ENCODE peak calls at places on chromosomes 4 and X, in five cellular contexts. One of them, this sample, is unnamed.

GRCh38 chr4:722851-723360 is 17.3 kb downstream of the PCGF3 start:
- DNase-seq in fibroblast of mammary gland: no peak
- DNase-seq in epithelial cell of esophagus: no peak
- DNase-seq in heart left ventricle: no peak
- DNase-seq in kidney: no peak
- DNase-seq in this sample: no peak

GRCh38 chr4:157357887-157358286 is 137.4 kb downstream of the GRIA2 start:
- DNase-seq in fibroblast of mammary gland: no peak
- DNase-seq in heart left ventricle: no peak
- DNase-seq in epithelial cell of esophagus: no peak
- DNase-seq in kidney: no peak
- DNase-seq in this sample: no peak

GRCh38 chrX:39577206-39577605 is 520.6 kb downstream of the BCOR start:
- DNase-seq in kidney: no peak
- DNase-seq in fibroblast of mammary gland: no peak
- DNase-seq in epithelial cell of esophagus: no peak
- DNase-seq in heart left ventricle: no peak
- DNase-seq in this sample: no peak

GRCh38 chrX:131577999-131578734 is 34.3 kb downstream of the OR13H1 start:
- DNase-seq in heart left ventricle: no peak
- DNase-seq in epithelial cell of esophagus: no peak
- DNase-seq in kidney: no peak
- DNase-seq in fibroblast of mammary gland: no peak
- DNase-seq in this sample: no peak

GRCh38 chr4:61517144-61517543 is 317.0 kb downstream of the ADGRL3 start:
- DNase-seq in epithelial cell of esophagus: no peak
- DNase-seq in kidney: peak
- DNase-seq in heart left ventricle: no peak
- DNase-seq in fibroblast of mammary gland: no peak
- DNase-seq in this sample: no peak

GRCh38 chr4:49063670-49064069 is 77.6 kb downstream of the CWH43 start:
- DNase-seq in kidney: no peak
- DNase-seq in epithelial cell of esophagus: peak
- DNase-seq in fibroblast of mammary gland: peak
- DNase-seq in heart left ventricle: no peak
- DNase-seq in this sample: no peak

GRCh38 chr4:33268776-33269175 is 2548.6 kb downstream of the PCDH7 start:
- DNase-seq in epithelial cell of esophagus: no peak
- DNase-seq in kidney: no peak
- DNase-seq in fibroblast of mammary gland: no peak
- DNase-seq in heart left ventricle: no peak
- DNase-seq in this sample: no peak

GRCh38 chrX:53483838-53484420 is 49.8 kb upstream of the HSD17B10 start:
- DNase-seq in fibroblast of mammary gland: peak
- DNase-seq in kidney: no peak
- DNase-seq in heart left ventricle: no peak
- DNase-seq in epithelial cell of esophagus: peak
- DNase-seq in this sample: no peak

GRCh38 chrX:39491548-39492297 is 606.0 kb downstream of the BCOR start:
- DNase-seq in fibroblast of mammary gland: no peak
- DNase-seq in heart left ventricle: no peak
- DNase-seq in epithelial cell of esophagus: no peak
- DNase-seq in kidney: no peak
- DNase-seq in this sample: no peak

GRCh38 chr4:26069218-26069617 is 155.2 kb downstream of the SMIM20 start:
- DNase-seq in kidney: no peak
- DNase-seq in fibroblast of mammary gland: peak
- DNase-seq in epithelial cell of esophagus: peak
- DNase-seq in heart left ventricle: no peak
- DNase-seq in this sample: no peak

GRCh38 chr4:93791570-93792195 is 36.9 kb upstream of the ATOH1 start:
- DNase-seq in fibroblast of mammary gland: peak
- DNase-seq in epithelial cell of esophagus: peak
- DNase-seq in kidney: no peak
- DNase-seq in heart left ventricle: peak
- DNase-seq in this sample: peak

GRCh38 chrX:45198706-45199105 is 2.0 kb downstream of the DIPK2B start:
- DNase-seq in epithelial cell of esophagus: no peak
- DNase-seq in kidney: no peak
- DNase-seq in heart left ventricle: no peak
- DNase-seq in fibroblast of mammary gland: no peak
- DNase-seq in this sample: no peak

GRCh38 chr4:13891544-13891939 is 264.0 kb upstream of the BOD1L1 start:
- DNase-seq in epithelial cell of esophagus: no peak
- DNase-seq in fibroblast of mammary gland: peak
- DNase-seq in kidney: no peak
- DNase-seq in heart left ventricle: no peak
- DNase-seq in this sample: no peak

GRCh38 chr4:1492636-1493539 is 86.6 kb upstream of the NKX1-1 start:
- DNase-seq in fibroblast of mammary gland: no peak
- DNase-seq in heart left ventricle: no peak
- DNase-seq in kidney: peak
- DNase-seq in epithelial cell of esophagus: no peak
- DNase-seq in this sample: no peak

GRCh38 chrX:145068450-145068849 is 178.9 kb upstream of the SPANXN1 start:
- DNase-seq in kidney: no peak
- DNase-seq in heart left ventricle: no peak
- DNase-seq in fibroblast of mammary gland: no peak
- DNase-seq in epithelial cell of esophagus: no peak
- DNase-seq in this sample: no peak

GRCh38 chrX:151896734-151897474 is 15.8 kb upstream of the MAGEA4 start:
- DNase-seq in heart left ventricle: no peak
- DNase-seq in epithelial cell of esophagus: peak
- DNase-seq in fibroblast of mammary gland: peak
- DNase-seq in kidney: no peak
- DNase-seq in this sample: peak

GRCh38 chr4:76055005-76055404 is 19.1 kb upstream of the CXCL11 start:
- DNase-seq in epithelial cell of esophagus: peak
- DNase-seq in fibroblast of mammary gland: no peak
- DNase-seq in heart left ventricle: no peak
- DNase-seq in kidney: no peak
- DNase-seq in this sample: no peak

GRCh38 chr4:77994194-77994721 is 62.9 kb upstream of the FRAS1 start:
- DNase-seq in heart left ventricle: peak
- DNase-seq in fibroblast of mammary gland: peak
- DNase-seq in epithelial cell of esophagus: peak
- DNase-seq in kidney: no peak
- DNase-seq in this sample: peak

GRCh38 chr4:60944070-60944469 is 256.1 kb upstream of the ADGRL3 start:
- DNase-seq in heart left ventricle: no peak
- DNase-seq in epithelial cell of esophagus: no peak
- DNase-seq in fibroblast of mammary gland: no peak
- DNase-seq in kidney: no peak
- DNase-seq in this sample: no peak

GRCh38 chrX:40809210-40809609 is 73.9 kb upstream of the MED14 start:
- DNase-seq in heart left ventricle: no peak
- DNase-seq in kidney: no peak
- DNase-seq in epithelial cell of esophagus: peak
- DNase-seq in fibroblast of mammary gland: peak
- DNase-seq in this sample: no peak

GRCh38 chr4:159267940-159268327 is 165.1 kb downstream of the RAPGEF2 start:
- DNase-seq in heart left ventricle: no peak
- DNase-seq in kidney: no peak
- DNase-seq in fibroblast of mammary gland: peak
- DNase-seq in epithelial cell of esophagus: no peak
- DNase-seq in this sample: no peak

GRCh38 chr4:159269143-159269542 is 166.3 kb downstream of the RAPGEF2 start:
- DNase-seq in epithelial cell of esophagus: no peak
- DNase-seq in kidney: peak
- DNase-seq in heart left ventricle: no peak
- DNase-seq in fibroblast of mammary gland: no peak
- DNase-seq in this sample: no peak

GRCh38 chr4:159268607-159269006 is 165.7 kb downstream of the RAPGEF2 start:
- DNase-seq in kidney: no peak
- DNase-seq in fibroblast of mammary gland: peak
- DNase-seq in heart left ventricle: no peak
- DNase-seq in epithelial cell of esophagus: no peak
- DNase-seq in this sample: no peak

GRCh38 chr4:159269956-159270355 is 167.1 kb downstream of the RAPGEF2 start:
- DNase-seq in kidney: no peak
- DNase-seq in heart left ventricle: no peak
- DNase-seq in fibroblast of mammary gland: no peak
- DNase-seq in epithelial cell of esophagus: no peak
- DNase-seq in this sample: no peak

DNA sequence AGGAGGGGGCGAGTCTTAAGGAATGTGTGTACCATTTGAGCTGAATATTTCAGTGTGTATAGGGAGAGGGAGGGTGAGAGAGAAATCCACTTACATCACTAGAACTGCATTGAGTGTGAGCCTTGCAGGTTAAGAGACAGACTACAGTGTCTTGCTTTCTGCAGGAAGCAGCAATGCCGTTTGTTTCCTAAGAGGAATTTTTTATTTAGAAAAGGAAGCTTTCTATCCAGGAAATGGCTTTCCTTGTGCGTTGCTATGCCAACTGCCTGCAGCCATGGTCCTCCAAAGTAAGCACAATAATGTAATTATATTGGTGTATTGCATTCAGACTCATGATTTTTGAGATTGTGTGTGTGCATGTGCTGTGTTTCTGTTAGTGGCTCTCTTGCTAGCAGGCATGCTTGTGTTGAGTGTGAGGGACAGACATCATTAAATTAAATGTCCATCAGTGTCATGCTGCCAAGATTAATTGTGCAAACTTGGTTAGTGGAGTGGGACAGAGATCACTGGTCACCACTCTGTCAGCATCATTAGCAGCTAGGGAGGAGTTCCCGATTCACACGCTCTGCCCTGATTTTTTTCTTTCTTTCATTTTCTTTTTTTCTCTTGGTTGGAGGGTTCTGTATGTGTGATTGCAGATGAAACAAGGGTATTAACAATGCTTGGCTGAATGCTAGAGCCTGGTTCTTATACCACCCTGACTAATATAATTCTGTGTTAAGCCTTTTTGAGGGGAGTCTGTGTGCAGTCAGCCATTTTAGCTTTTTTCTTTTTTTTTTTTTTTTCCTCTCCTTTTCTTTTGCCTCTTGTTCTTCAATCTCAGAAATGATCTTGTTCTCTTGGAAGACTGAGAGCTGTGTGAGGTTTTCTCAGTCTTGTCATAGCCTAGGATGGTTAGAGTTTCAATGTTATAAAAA is 164.4 kb downstream of the RAPGEF2 start:
- DNase-seq in heart left ventricle: no peak
- DNase-seq in kidney: no peak
- DNase-seq in fibroblast of mammary gland: no peak
- DNase-seq in epithelial cell of esophagus: no peak
- DNase-seq in this sample: no peak
- H3K4me3 ChIP-seq in heart left ventricle: peak
- H3K4me3 ChIP-seq in kidney: peak
- H3K4me3 ChIP-seq in fibroblast of mammary gland: peak
- H3K4me3 ChIP-seq in epithelial cell of esophagus: no peak
- H3K4me3 ChIP-seq in this sample: peak

GRCh38 chrX:72568406-72569092 is 4.1 kb downstream of the HDAC8 start:
- DNase-seq in kidney: no peak
- DNase-seq in epithelial cell of esophagus: no peak
- DNase-seq in heart left ventricle: no peak
- DNase-seq in fibroblast of mammary gland: peak
- DNase-seq in this sample: no peak

GRCh38 chrX:72572248-72573157 is at the start of gene HDAC8:
- DNase-seq in heart left ventricle: peak
- DNase-seq in kidney: peak
- DNase-seq in epithelial cell of esophagus: peak
- DNase-seq in fibroblast of mammary gland: peak
- DNase-seq in this sample: peak

GRCh38 chrX:72576161-72576896 is 3.7 kb upstream of the HDAC8 start:
- DNase-seq in epithelial cell of esophagus: peak
- DNase-seq in kidney: no peak
- DNase-seq in fibroblast of mammary gland: peak
- DNase-seq in heart left ventricle: no peak
- DNase-seq in this sample: no peak

GRCh38 chrX:72569786-72570185 is 2.9 kb downstream of the HDAC8 start:
- DNase-seq in kidney: no peak
- DNase-seq in epithelial cell of esophagus: peak
- DNase-seq in fibroblast of mammary gland: peak
- DNase-seq in heart left ventricle: no peak
- DNase-seq in this sample: peak

GRCh38 chrX:72573158-72573511 is 492 bp upstream of the HDAC8 start:
- DNase-seq in heart left ventricle: no peak
- DNase-seq in epithelial cell of esophagus: no peak
- DNase-seq in kidney: no peak
- DNase-seq in fibroblast of mammary gland: no peak
- DNase-seq in this sample: no peak
- TF ChIP-seq CTCF in heart left ventricle: no peak
- TF ChIP-seq CTCF in epithelial cell of esophagus: no peak
- TF ChIP-seq CTCF in kidney: no peak
- TF ChIP-seq CTCF in fibroblast of mammary gland: no peak
- TF ChIP-seq CTCF in this sample: no peak

GRCh38 chrX:125205084-125205917 is 114.4 kb upstream of the TEX13C start:
- DNase-seq in kidney: peak
- DNase-seq in epithelial cell of esophagus: peak
- DNase-seq in fibroblast of mammary gland: peak
- DNase-seq in heart left ventricle: peak
- DNase-seq in this sample: no peak

GRCh38 chrX:125202486-125203378 is 116.9 kb upstream of the TEX13C start:
- DNase-seq in kidney: no peak
- DNase-seq in heart left ventricle: no peak
- DNase-seq in fibroblast of mammary gland: no peak
- DNase-seq in epithelial cell of esophagus: no peak
- DNase-seq in this sample: no peak

GRCh38 chrX:125203737-125204578 is 115.7 kb upstream of the TEX13C start:
- DNase-seq in fibroblast of mammary gland: no peak
- DNase-seq in epithelial cell of esophagus: peak
- DNase-seq in kidney: peak
- DNase-seq in heart left ventricle: peak
- DNase-seq in this sample: peak

GRCh38 chrX:125203379-125203736 is 116.3 kb upstream of the TEX13C start:
- DNase-seq in heart left ventricle: no peak
- DNase-seq in epithelial cell of esophagus: no peak
- DNase-seq in kidney: peak
- DNase-seq in fibroblast of mammary gland: no peak
- DNase-seq in this sample: no peak

GRCh38 chrX:125205918-125206665 is 113.6 kb upstream of the TEX13C start:
- DNase-seq in kidney: no peak
- DNase-seq in epithelial cell of esophagus: no peak
- DNase-seq in heart left ventricle: no peak
- DNase-seq in fibroblast of mammary gland: no peak
- DNase-seq in this sample: no peak
- H3K4me3 ChIP-seq in kidney: peak
- H3K4me3 ChIP-seq in epithelial cell of esophagus: no peak
- H3K4me3 ChIP-seq in heart left ventricle: peak
- H3K4me3 ChIP-seq in fibroblast of mammary gland: no peak
- H3K4me3 ChIP-seq in this sample: peak

GRCh38 chr4:152223600-152223999 is 312.3 kb downstream of the FBXW7 start:
- DNase-seq in heart left ventricle: no peak
- DNase-seq in epithelial cell of esophagus: no peak
- DNase-seq in fibroblast of mammary gland: no peak
- DNase-seq in kidney: no peak
- DNase-seq in this sample: no peak

GRCh38 chr4:152221816-152222516 is 313.9 kb downstream of the FBXW7 start:
- DNase-seq in kidney: no peak
- DNase-seq in heart left ventricle: no peak
- DNase-seq in fibroblast of mammary gland: no peak
- DNase-seq in epithelial cell of esophagus: no peak
- DNase-seq in this sample: no peak

GRCh38 chr4:152224872-152225420 is 310.9 kb downstream of the FBXW7 start:
- DNase-seq in heart left ventricle: no peak
- DNase-seq in epithelial cell of esophagus: no peak
- DNase-seq in fibroblast of mammary gland: no peak
- DNase-seq in kidney: no peak
- DNase-seq in this sample: no peak

GRCh38 chr4:152224223-152224622 is 311.7 kb downstream of the FBXW7 start:
- DNase-seq in fibroblast of mammary gland: no peak
- DNase-seq in epithelial cell of esophagus: no peak
- DNase-seq in heart left ventricle: no peak
- DNase-seq in kidney: no peak
- DNase-seq in this sample: no peak

GRCh38 chr4:152225680-152226079 is 310.2 kb downstream of the FBXW7 start:
- DNase-seq in epithelial cell of esophagus: no peak
- DNase-seq in kidney: no peak
- DNase-seq in heart left ventricle: no peak
- DNase-seq in fibroblast of mammary gland: no peak
- DNase-seq in this sample: no peak
- TF ChIP-seq CTCF in epithelial cell of esophagus: no peak
- TF ChIP-seq CTCF in kidney: no peak
- TF ChIP-seq CTCF in heart left ventricle: no peak
- TF ChIP-seq CTCF in fibroblast of mammary gland: no peak
- TF ChIP-seq CTCF in this sample: no peak